ENCODE peak calls at places on chromosomes 7 and 10, in seven cellular contexts. H is activated naive CD8-positive, alpha-beta T cell treated with anti-CD3 and anti-CD28 coated beads for 36 hours; Q is H7; W is PC-9; J is cardiac fibroblast; Z is Right ventricle myocardium superior; O is endothelial cell. M is an unnamed sample.

GRCh38 chr10:47156873-47157272 is 143.1 kb upstream of the GDF10 start:
- DNase-seq in H (no peak), Q (no peak), W (no peak), J (no peak), Z (no peak), O (no peak), M (no peak)

GRCh38 chr7:18177815-18178660 is 150.4 kb upstream of the PRPS1L1 start:
- DNase-seq in H (no peak), Q (no peak), W (peak), J (peak), Z (peak), O (no peak), M (peak)

GRCh38 chr7:149459540-149460433 is 1.1 kb downstream of the ZNF777 start:
- DNase-seq in H (peak), Q (peak), W (peak), J (peak), Z (no peak), O (peak), M (no peak)

GRCh38 chr10:78972947-78973900 is 95.5 kb upstream of the ZMIZ1 start:
- DNase-seq in H (peak), Q (peak), W (peak), J (peak), Z (peak), O (peak), M (peak)

GRCh38 chr10:132710036-132710686 is 75.8 kb downstream of the NKX6-2 start:
- DNase-seq in H (no peak), Q (no peak), W (no peak), J (no peak), Z (peak), O (no peak), M (no peak)

GRCh38 chr7:7861211-7861633 is 107.4 kb upstream of the GLCCI1 start:
- DNase-seq in H (no peak), Q (no peak), W (peak), J (peak), Z (no peak), O (no peak), M (no peak)

GRCh38 chr10:100928039-100928438 is 15.3 kb downstream of the SLF2 start:
- DNase-seq in H (no peak), Q (no peak), W (no peak), J (no peak), Z (no peak), O (no peak), M (no peak)

GRCh38 chr7:70693690-70694356 is 438.1 kb upstream of the GALNT17 start:
- DNase-seq in H (peak), Q (peak), W (no peak), J (peak), Z (peak), O (peak), M (no peak)

GRCh38 chr10:43235070-43235900 is 31.6 kb downstream of the RASGEF1A start:
- DNase-seq in H (no peak), Q (peak), W (peak), J (no peak), Z (peak), O (no peak), M (peak)

GRCh38 chr7:39621261-39621660 is 2.1 kb upstream of the RALA start:
- DNase-seq in H (no peak), Q (no peak), W (no peak), J (peak), Z (no peak), O (no peak), M (peak)

GRCh38 chr10:80985105-80985504 is 447.4 kb downstream of the SH2D4B start:
- DNase-seq in H (no peak), Q (no peak), W (no peak), J (no peak), Z (no peak), O (no peak), M (no peak)

GRCh38 chr10:114691442-114691941 is 33.4 kb upstream of the ABLIM1 start:
- DNase-seq in H (no peak), Q (no peak), W (no peak), J (peak), Z (no peak), O (no peak), M (no peak)

GRCh38 chr10:90860790-90861189 is 3.0 kb upstream of the HTR7 start:
- DNase-seq in H (no peak), Q (no peak), W (no peak), J (no peak), Z (no peak), O (no peak), M (no peak)